ENCODE peak calls at places on chromosomes 11 and 22, in six cellular contexts. One of them, this sample, is unnamed.

GRCh38 chr11:81192516-81192915 is 1541.1 kb downstream of the FAM181B start:
- DNase-seq in SHP77: no peak
- DNase-seq in H7: no peak
- DNase-seq in epithelial cell of proximal tubule: no peak
- DNase-seq in T-helper 9 cell: no peak
- DNase-seq in CD8-positive, alpha-beta T cell: no peak
- DNase-seq in this sample: no peak

GRCh38 chr11:20088368-20089260 is 71.7 kb downstream of the DBX1 start:
- DNase-seq in H7: no peak
- DNase-seq in epithelial cell of proximal tubule: no peak
- DNase-seq in SHP77: no peak
- DNase-seq in CD8-positive, alpha-beta T cell: no peak
- DNase-seq in T-helper 9 cell: no peak
- DNase-seq in this sample: no peak

GRCh38 chr11:9753031-9753430 is 89.2 kb downstream of the SWAP70 start:
- DNase-seq in T-helper 9 cell: no peak
- DNase-seq in H7: no peak
- DNase-seq in SHP77: no peak
- DNase-seq in CD8-positive, alpha-beta T cell: no peak
- DNase-seq in epithelial cell of proximal tubule: peak
- DNase-seq in this sample: no peak

GRCh38 chr11:26974068-26974790 is 19.7 kb upstream of the FIBIN start:
- DNase-seq in T-helper 9 cell: no peak
- DNase-seq in SHP77: no peak
- DNase-seq in CD8-positive, alpha-beta T cell: no peak
- DNase-seq in H7: no peak
- DNase-seq in epithelial cell of proximal tubule: no peak
- DNase-seq in this sample: no peak

GRCh38 chr11:44566952-44567875 is 1.8 kb downstream of the CD82 start:
- DNase-seq in H7: peak
- DNase-seq in T-helper 9 cell: no peak
- DNase-seq in CD8-positive, alpha-beta T cell: peak
- DNase-seq in epithelial cell of proximal tubule: no peak
- DNase-seq in SHP77: no peak
- DNase-seq in this sample: no peak

GRCh38 chr11:124769804-124770774 is 8.0 kb upstream of the ESAM start:
- DNase-seq in epithelial cell of proximal tubule: no peak
- DNase-seq in CD8-positive, alpha-beta T cell: no peak
- DNase-seq in T-helper 9 cell: no peak
- DNase-seq in H7: no peak
- DNase-seq in SHP77: no peak
- DNase-seq in this sample: no peak

GRCh38 chr22:49735411-49736311 is 92.0 kb downstream of the BRD1 start:
- DNase-seq in CD8-positive, alpha-beta T cell: no peak
- DNase-seq in H7: peak
- DNase-seq in T-helper 9 cell: no peak
- DNase-seq in SHP77: no peak
- DNase-seq in epithelial cell of proximal tubule: no peak
- DNase-seq in this sample: no peak

GRCh38 chr22:45576730-45577464 is 74.2 kb downstream of the FBLN1 start:
- DNase-seq in H7: peak
- DNase-seq in CD8-positive, alpha-beta T cell: no peak
- DNase-seq in T-helper 9 cell: no peak
- DNase-seq in epithelial cell of proximal tubule: no peak
- DNase-seq in SHP77: no peak
- DNase-seq in this sample: no peak

GRCh38 chr22:27804683-27805297 is 3.2 kb upstream of the MN1 start:
- DNase-seq in CD8-positive, alpha-beta T cell: peak
- DNase-seq in SHP77: peak
- DNase-seq in H7: peak
- DNase-seq in T-helper 9 cell: peak
- DNase-seq in epithelial cell of proximal tubule: no peak
- DNase-seq in this sample: no peak

GRCh38 chr22:18060646-18061620 is 16.9 kb upstream of the PEX26 start:
- DNase-seq in H7: no peak
- DNase-seq in SHP77: no peak
- DNase-seq in epithelial cell of proximal tubule: peak
- DNase-seq in CD8-positive, alpha-beta T cell: no peak
- DNase-seq in T-helper 9 cell: no peak
- DNase-seq in this sample: no peak

GRCh38 chr11:118406599-118407166 is 5.3 kb downstream of the ATP5MG start:
- DNase-seq in T-helper 9 cell: no peak
- DNase-seq in CD8-positive, alpha-beta T cell: no peak
- DNase-seq in epithelial cell of proximal tubule: no peak
- DNase-seq in H7: no peak
- DNase-seq in SHP77: no peak
- DNase-seq in this sample: no peak

GRCh38 chr11:116994195-116994594 is 104.0 kb downstream of the SIK3 start:
- DNase-seq in T-helper 9 cell: no peak
- DNase-seq in epithelial cell of proximal tubule: no peak
- DNase-seq in H7: no peak
- DNase-seq in CD8-positive, alpha-beta T cell: no peak
- DNase-seq in SHP77: no peak
- DNase-seq in this sample: no peak

GRCh38 chr11:68424981-68425865 is 35.3 kb upstream of the PPP6R3 start:
- DNase-seq in T-helper 9 cell: no peak
- DNase-seq in epithelial cell of proximal tubule: no peak
- DNase-seq in CD8-positive, alpha-beta T cell: no peak
- DNase-seq in SHP77: no peak
- DNase-seq in H7: peak
- DNase-seq in this sample: no peak

GRCh38 chr11:59728913-59729312 is 15.3 kb upstream of the OR10V1 start:
- DNase-seq in H7: no peak
- DNase-seq in epithelial cell of proximal tubule: no peak
- DNase-seq in T-helper 9 cell: no peak
- DNase-seq in SHP77: no peak
- DNase-seq in CD8-positive, alpha-beta T cell: no peak
- DNase-seq in this sample: no peak

GRCh38 chr11:68090706-68091105 is 30.5 kb downstream of the CHKA start:
- DNase-seq in T-helper 9 cell: no peak
- DNase-seq in CD8-positive, alpha-beta T cell: peak
- DNase-seq in H7: no peak
- DNase-seq in SHP77: no peak
- DNase-seq in epithelial cell of proximal tubule: no peak
- DNase-seq in this sample: no peak

GRCh38 chr11:13009921-13010736 is 1.0 kb downstream of the RASSF10 start:
- DNase-seq in CD8-positive, alpha-beta T cell: no peak
- DNase-seq in H7: peak
- DNase-seq in SHP77: no peak
- DNase-seq in T-helper 9 cell: no peak
- DNase-seq in epithelial cell of proximal tubule: no peak
- DNase-seq in this sample: no peak

GRCh38 chr11:26715133-26715532 is 6.7 kb downstream of the SLC5A12 start:
- DNase-seq in epithelial cell of proximal tubule: no peak
- DNase-seq in H7: no peak
- DNase-seq in T-helper 9 cell: no peak
- DNase-seq in CD8-positive, alpha-beta T cell: no peak
- DNase-seq in SHP77: no peak
- DNase-seq in this sample: no peak

GRCh38 chr11:14336507-14337503 is 22.2 kb downstream of the RRAS2 start:
- DNase-seq in epithelial cell of proximal tubule: peak
- DNase-seq in SHP77: no peak
- DNase-seq in CD8-positive, alpha-beta T cell: no peak
- DNase-seq in H7: no peak
- DNase-seq in T-helper 9 cell: no peak
- DNase-seq in this sample: no peak

GRCh38 chr11:124745835-124746620 is 6.0 kb downstream of the VSIG2 start:
- DNase-seq in T-helper 9 cell: no peak
- DNase-seq in SHP77: no peak
- DNase-seq in H7: peak
- DNase-seq in CD8-positive, alpha-beta T cell: peak
- DNase-seq in epithelial cell of proximal tubule: no peak
- DNase-seq in this sample: no peak

GRCh38 chr11:12581923-12582322 is 92.3 kb upstream of the TEAD1 start:
- DNase-seq in H7: no peak
- DNase-seq in T-helper 9 cell: no peak
- DNase-seq in SHP77: no peak
- DNase-seq in epithelial cell of proximal tubule: peak
- DNase-seq in CD8-positive, alpha-beta T cell: no peak
- DNase-seq in this sample: no peak

GRCh38 chr11:11584446-11584810 is 37.4 kb downstream of the GALNT18 start:
- DNase-seq in H7: no peak
- DNase-seq in epithelial cell of proximal tubule: peak
- DNase-seq in SHP77: no peak
- DNase-seq in CD8-positive, alpha-beta T cell: no peak
- DNase-seq in T-helper 9 cell: no peak
- DNase-seq in this sample: no peak

GRCh38 chr11:78061921-78062311 is 1.7 kb upstream of the THRSP start:
- DNase-seq in H7: no peak
- DNase-seq in SHP77: no peak
- DNase-seq in epithelial cell of proximal tubule: no peak
- DNase-seq in T-helper 9 cell: no peak
- DNase-seq in CD8-positive, alpha-beta T cell: no peak
- DNase-seq in this sample: no peak

GRCh38 chr22:19597399-19597735 is 73.2 kb upstream of the CLDN5 start:
- DNase-seq in T-helper 9 cell: no peak
- DNase-seq in H7: no peak
- DNase-seq in epithelial cell of proximal tubule: no peak
- DNase-seq in CD8-positive, alpha-beta T cell: peak
- DNase-seq in SHP77: no peak
- DNase-seq in this sample: no peak

GRCh38 chr11:23976369-23976768 is 520.5 kb upstream of the LUZP2 start:
- DNase-seq in epithelial cell of proximal tubule: no peak
- DNase-seq in H7: no peak
- DNase-seq in T-helper 9 cell: no peak
- DNase-seq in CD8-positive, alpha-beta T cell: no peak
- DNase-seq in SHP77: no peak
- DNase-seq in this sample: no peak

GRCh38 chr11:103798029-103798428 is 238.4 kb upstream of the DDI1 start:
- DNase-seq in CD8-positive, alpha-beta T cell: no peak
- DNase-seq in H7: no peak
- DNase-seq in epithelial cell of proximal tubule: no peak
- DNase-seq in T-helper 9 cell: no peak
- DNase-seq in SHP77: no peak
- DNase-seq in this sample: no peak

GRCh38 chr11:67642490-67643120 is 3.0 kb upstream of the TBX10 start:
- DNase-seq in T-helper 9 cell: no peak
- DNase-seq in epithelial cell of proximal tubule: no peak
- DNase-seq in H7: no peak
- DNase-seq in CD8-positive, alpha-beta T cell: no peak
- DNase-seq in SHP77: no peak
- DNase-seq in this sample: no peak

GRCh38 chr22:33923660-33924246 is 3.5 kb upstream of the LARGE1 start:
- DNase-seq in H7: peak
- DNase-seq in CD8-positive, alpha-beta T cell: peak
- DNase-seq in epithelial cell of proximal tubule: no peak
- DNase-seq in SHP77: peak
- DNase-seq in T-helper 9 cell: no peak
- DNase-seq in this sample: peak